ENCODE peak calls at places on chromosomes 16 and 17, in nine cellular contexts. D is omental fat pad; I is Caco-2; Z is cardiac muscle cell; F is activated T-cell treated with anti-CD3 and anti-CD28 coated beads, Interleukin-2, amount 50 U/mL, for 72 hours; W is NCI-H2081; M is epithelial cell of esophagus; P is activated naive CD4-positive, alpha-beta T cell treated with Interleukin-2 at 50 U/mL for 16 hours; Q is HS-5. L is an unnamed sample.

GRCh38 chr16:3149630-3150345 is 15.0 kb downstream of the ZNF213 start:
- DNase-seq in I (peak; percentile 82), F (peak; percentile 74), Z (peak; percentile 83), P (peak; percentile 55), D (no peak), M (peak; percentile 70), Q (no peak), W (peak; percentile 23), L (peak; percentile 61)

GRCh38 chr17:45857977-45858708 is 13.5 kb downstream of the SPPL2C start:
- DNase-seq in Z (peak; percentile 59), Q (no peak), W (no peak), I (peak; percentile 79), M (peak; percentile 56), F (no peak), P (no peak), D (no peak), L (peak; percentile 33)

GRCh38 chr17:70071620-70072019 is 3.4 kb upstream of the KCNJ16 start:
- DNase-seq in D (no peak), I (no peak), F (no peak), Z (no peak), P (no peak), W (no peak), Q (no peak), M (no peak), L (no peak)

GRCh38 chr17:17708816-17709215 is 27.6 kb downstream of the RAI1 start:
- DNase-seq in Z (no peak), M (no peak), Q (no peak), I (no peak), P (no peak), D (no peak), W (no peak), F (no peak), L (no peak)

GRCh38 chr16:58814348-58814801 is 80.3 kb upstream of the GOT2 start:
- DNase-seq in P (peak; percentile 26), W (peak; percentile 17), D (no peak), M (peak; percentile 51), Q (peak; percentile 16), I (peak; percentile 59), F (peak; percentile 31), Z (peak; percentile 54), L (peak; percentile 61)

GRCh38 chr16:50209548-50210265 is 56.6 kb downstream of the TENT4B start:
- DNase-seq in P (no peak), D (no peak), Q (no peak), I (peak; percentile 22), M (no peak), F (no peak), Z (no peak), W (no peak), L (no peak)

GRCh38 chr17:3835410-3836229 is 10.4 kb downstream of the NCBP3 start:
- DNase-seq in Q (no peak), Z (peak; percentile 22), P (no peak), M (no peak), F (no peak), I (no peak), D (no peak), W (no peak), L (no peak)

GRCh38 chr16:82181456-82182185 is 11.6 kb upstream of the MPHOSPH6 start:
- DNase-seq in Z (no peak), Q (no peak), F (no peak), P (no peak), I (no peak), W (peak; percentile 51), M (no peak), D (no peak), L (no peak)

GRCh38 chr17:48045270-48046001 is 2.7 kb upstream of the NFE2L1 start:
- DNase-seq in P (no peak), F (no peak), Q (no peak), M (peak; percentile 90), W (no peak), Z (no peak), I (no peak), D (no peak), L (peak; percentile 88)

GRCh38 chr17:76370261-76370993 is 14.0 kb upstream of the SPHK1 start:
- DNase-seq in P (no peak), Z (peak; percentile 93), D (no peak), M (peak; percentile 93), W (no peak), Q (peak; percentile 96), F (no peak), I (no peak), L (peak; percentile 79)

GRCh38 chr17:29238133-29238850 is 8.4 kb upstream of the CRYBA1 start:
- DNase-seq in D (no peak), F (no peak), Q (no peak), I (no peak), P (no peak), M (no peak), W (no peak), Z (peak; percentile 79), L (no peak)

GRCh38 chr17:54944796-54945195 is 23.7 kb downstream of the COX11 start:
- DNase-seq in F (no peak), W (no peak), Q (no peak), P (no peak), Z (peak; percentile 38), M (no peak), D (no peak), I (no peak), L (no peak)

GRCh38 chr16:72938426-72939164 is 109.3 kb downstream of the ZFHX3 start:
- DNase-seq in Q (no peak), F (no peak), D (peak; percentile 52), M (peak; percentile 60), W (peak; percentile 36), I (no peak), Z (peak; percentile 88), P (no peak), L (peak; percentile 20)

GRCh38 chr17:77356690-77357201 is 216.0 kb downstream of the SEC14L1 start:
- DNase-seq in Z (peak; percentile 25), Q (no peak), F (no peak), P (no peak), D (no peak), M (no peak), W (no peak), I (no peak), L (no peak)

GRCh38 chr17:2179615-2180295 is 123.8 kb downstream of the SMG6 start:
- DNase-seq in M (peak; percentile 27), Z (peak; percentile 98), P (no peak), D (peak; percentile 65), F (no peak), I (no peak), W (peak; percentile 80), Q (peak; percentile 70), L (no peak)

GRCh38 chr16:57815987-57816745 is 13.9 kb upstream of the KIFC3 start:
- DNase-seq in Q (no peak), W (peak; percentile 7), Z (peak; percentile 92), P (peak; percentile 55), M (peak; percentile 99), I (peak; percentile 94), D (no peak), F (peak; percentile 61), L (peak; percentile 93)

GRCh38 chr16:79215289-79215688 is 385.2 kb downstream of the MAF start:
- DNase-seq in I (no peak), W (no peak), Q (no peak), D (no peak), F (no peak), P (no peak), Z (no peak), M (no peak), L (no peak)

GRCh38 chr17:65556014-65556909 is 5.2 kb downstream of the AXIN2 start:
- DNase-seq in W (peak; percentile 44), P (peak; percentile 91), I (peak; percentile 89), D (peak; percentile 95), Z (peak; percentile 78), F (peak; percentile 91), M (peak; percentile 46), Q (no peak), L (peak; percentile 35)

GRCh38 chr17:39738568-39738901 is 797 bp downstream of the GRB7 start:
- DNase-seq in F (peak; percentile 77), Q (no peak), I (peak; percentile 70), M (peak; percentile 74), Z (no peak), W (peak; percentile 67), D (no peak), P (peak; percentile 53), L (peak; percentile 81)

GRCh38 chr17:2853111-2853721 is 57.0 kb downstream of the RAP1GAP2 start:
- DNase-seq in M (peak; percentile 76), W (no peak), Q (no peak), F (peak; percentile 43), P (peak; percentile 43), D (peak; percentile 30), I (no peak), Z (peak; percentile 50), L (peak; percentile 72)

GRCh38 chr17:81840826-81841778 is 6.3 kb upstream of the PPP1R27 start:
- DNase-seq in F (no peak), W (no peak), M (peak; percentile 95), Z (no peak), D (no peak), I (no peak), Q (no peak), P (no peak), L (peak; percentile 67)

GRCh38 chr16:50025544-50025931 is 513 bp downstream of the CNEP1R1 start:
- DNase-seq in P (peak; percentile 24), W (peak; percentile 2), D (no peak), I (no peak), M (peak; percentile 16), Z (peak; percentile 22), F (peak; percentile 17), Q (no peak), L (peak; percentile 32)

GRCh38 chr16:14505846-14506245 is 124.2 kb downstream of the PARN start:
- DNase-seq in I (no peak), W (peak; percentile 6), Q (no peak), P (no peak), Z (peak; percentile 63), M (peak; percentile 73), D (no peak), F (no peak), L (no peak)

GRCh38 chr16:77998350-77999023 is 23.9 kb upstream of the CLEC3A start:
- DNase-seq in Q (no peak), I (no peak), F (no peak), M (no peak), D (no peak), Z (no peak), W (no peak), P (no peak), L (no peak)

GRCh38 chr16:66622863-66623262 is 18.4 kb downstream of the CMTM3 start:
- DNase-seq in D (no peak), M (no peak), Z (peak; percentile 13), I (no peak), W (no peak), P (no peak), Q (no peak), F (no peak), L (no peak)

GRCh38 chr17:7391307-7391706 is 3.0 kb downstream of the PLSCR3 start:
- DNase-seq in D (no peak), F (no peak), M (no peak), I (no peak), P (no peak), Q (no peak), W (no peak), Z (no peak), L (no peak)

GRCh38 chr16:57305159-57305811 is 20.8 kb upstream of the PLLP start:
- DNase-seq in Z (no peak), P (no peak), M (no peak), F (no peak), Q (no peak), I (no peak), W (no peak), D (no peak), L (no peak)

GRCh38 chr17:72136692-72137550 is 16.1 kb downstream of the SOX9 start:
- DNase-seq in W (no peak), Q (no peak), M (peak; percentile 93), D (no peak), I (no peak), F (no peak), Z (no peak), P (no peak), L (peak; percentile 73)

GRCh38 chr16:50474138-50474537 is 74.1 kb upstream of the NKD1 start:
- DNase-seq in W (no peak), Z (no peak), P (no peak), I (no peak), F (peak; percentile 48), Q (no peak), D (no peak), M (peak; percentile 9), L (no peak)